ENCODE peak calls at places on chromosomes 2 and 18, in ten cellular contexts. M, E, B, C, P, W, Y, J, Q and H are unnamed samples.

GRCh38 chr2:31476511-31477171 is 62.1 kb upstream of the XDH start:
- DNase-seq in E (no peak), J (no peak), M (no peak), Q (no peak), P (no peak), W (no peak), B (no peak), C (no peak), Y (no peak), H (no peak)

GRCh38 chr2:234705108-234705507 is 208.2 kb upstream of the ARL4C start:
- DNase-seq in E (no peak), M (no peak), W (no peak), B (no peak), J (no peak), C (peak), P (no peak), Q (no peak), Y (no peak), H (no peak)

GRCh38 chr2:214651451-214651850 is 158.0 kb downstream of the BARD1 start:
- DNase-seq in Y (no peak), W (no peak), P (no peak), J (no peak), M (no peak), C (no peak), E (no peak), B (no peak), Q (no peak), H (no peak)

GRCh38 chr18:37987901-37988300 is 422.3 kb upstream of the CELF4 start:
- DNase-seq in B (no peak), P (no peak), C (no peak), J (no peak), Q (no peak), M (no peak), Y (no peak), W (no peak), E (no peak), H (no peak)

GRCh38 chr18:57051586-57052044 is 95.3 kb upstream of the BOD1L2 start:
- DNase-seq in W (no peak), B (no peak), Q (peak), Y (no peak), J (no peak), M (no peak), P (no peak), C (no peak), E (no peak), H (no peak)

GRCh38 chr18:56510108-56510507 is 128.3 kb downstream of the TXNL1 start:
- DNase-seq in B (no peak), M (no peak), Q (no peak), J (no peak), Y (no peak), W (no peak), P (no peak), C (no peak), E (no peak), H (no peak)

GRCh38 chr2:43980902-43981301 is 14.9 kb downstream of the LRPPRC start:
- DNase-seq in M (no peak), C (no peak), Q (no peak), B (no peak), Y (no peak), J (no peak), W (no peak), P (no peak), E (no peak), H (no peak)

GRCh38 chr18:74040008-74040407 is 107.6 kb downstream of the FBXO15 start:
- DNase-seq in Y (no peak), J (no peak), Q (no peak), W (no peak), M (no peak), E (no peak), B (no peak), P (no peak), C (no peak), H (no peak)

GRCh38 chr2:237213325-237214040 is 127.8 kb downstream of the COPS8 start:
- DNase-seq in B (peak), W (no peak), E (no peak), Q (peak), C (peak), J (no peak), Y (no peak), M (no peak), P (no peak), H (no peak)

GRCh38 chr2:19496646-19497045 is 138.2 kb upstream of the OSR1 start:
- DNase-seq in Y (no peak), M (no peak), C (no peak), J (no peak), B (no peak), W (no peak), Q (no peak), P (no peak), E (no peak), H (no peak)

GRCh38 chr2:10162586-10163497 is 40.3 kb downstream of the RRM2 start:
- DNase-seq in J (peak), C (no peak), Q (no peak), Y (no peak), E (no peak), W (no peak), M (no peak), P (peak), B (no peak), H (no peak)

GRCh38 chr2:2181505-2181904 is 149.6 kb downstream of the MYT1L start:
- DNase-seq in M (no peak), Q (no peak), W (no peak), P (no peak), B (no peak), J (no peak), C (no peak), Y (no peak), E (no peak), H (no peak)

GRCh38 chr2:235098273-235098672 is 146.5 kb downstream of the SH3BP4 start:
- DNase-seq in J (no peak), P (no peak), Q (no peak), E (no peak), B (no peak), C (no peak), W (no peak), Y (no peak), M (no peak), H (no peak)

GRCh38 chr2:235055891-235056516 is 104.2 kb downstream of the SH3BP4 start:
- DNase-seq in Q (peak), P (peak), W (no peak), J (peak), Y (no peak), B (no peak), M (no peak), C (peak), E (no peak), H (no peak)

GRCh38 chr2:127770973-127771735 is 39.8 kb downstream of the WDR33 start:
- DNase-seq in W (no peak), Q (no peak), E (no peak), J (peak), P (no peak), B (no peak), Y (no peak), M (no peak), C (peak), H (no peak)

GRCh38 chr2:173043466-173043865 is 32.2 kb upstream of the MAP3K20 start:
- DNase-seq in W (no peak), M (no peak), J (peak), C (no peak), Q (peak), P (no peak), E (no peak), Y (no peak), B (no peak), H (no peak)

GRCh38 chr2:239469101-239469960 is 68.5 kb upstream of the HDAC4 start:
- DNase-seq in W (no peak), C (no peak), B (peak), Y (no peak), M (no peak), J (no peak), P (no peak), Q (peak), E (no peak), H (no peak)